ENCODE peak calls at places on chromosome 6, in eight cellular contexts. M, F, T, B, O, W, U and J are unnamed samples.

GRCh38 chr6:3822747-3823445 is 26.3 kb upstream of the FAM50B start:
- DNase-seq in M (no peak), F (no peak), T (no peak), B (no peak), O (no peak), W (no peak), U (peak), J (no peak)

GRCh38 chr6:15283986-15284361 is 38.1 kb downstream of the JARID2 start:
- DNase-seq in M (no peak), F (no peak), T (no peak), B (no peak), O (no peak), W (no peak), U (no peak), J (no peak)

GRCh38 chr6:101393291-101394251 is at the start of gene GRIK2:
- DNase-seq in M (peak), F (peak), T (no peak), B (no peak), O (peak), W (peak), U (peak), J (peak)

GRCh38 chr6:6987749-6988148 is 120.0 kb upstream of the RREB1 start:
- DNase-seq in M (no peak), F (no peak), T (no peak), B (no peak), O (no peak), W (no peak), U (no peak), J (no peak)

GRCh38 chr6:143514996-143515760 is 3.7 kb upstream of the FUCA2 start:
- DNase-seq in M (no peak), F (no peak), T (no peak), B (peak), O (peak), W (no peak), U (no peak), J (no peak)

GRCh38 chr6:37741757-37742400 is 44.2 kb upstream of the MDGA1 start:
- DNase-seq in M (no peak), F (no peak), T (no peak), B (no peak), O (peak), W (peak), U (no peak), J (peak)

GRCh38 chr6:132650413-132650812 is 8.6 kb downstream of the TAAR1 start:
- DNase-seq in M (no peak), F (no peak), T (no peak), B (no peak), O (no peak), W (no peak), U (no peak), J (no peak)

GRCh38 chr6:71107935-71108420 is 151.1 kb upstream of the B3GAT2 start:
- DNase-seq in M (peak), F (peak), T (no peak), B (no peak), O (no peak), W (peak), U (peak), J (peak)

GRCh38 chr6:447381-448165 is 56.0 kb downstream of the IRF4 start:
- DNase-seq in M (no peak), F (no peak), T (no peak), B (peak), O (no peak), W (no peak), U (no peak), J (no peak)

GRCh38 chr6:38818691-38819090 is 103.6 kb downstream of the DNAH8 start:
- DNase-seq in M (no peak), F (no peak), T (no peak), B (no peak), O (no peak), W (no peak), U (no peak), J (no peak)